ENCODE peak calls at places on chromosomes 11 and 22, in seven cellular contexts. P, B, U, L, E, Y and J are unnamed samples.

GRCh38 chr11:69337211-69337721 is 43.3 kb downstream of the MYEOV start:
- DNase-seq in U (no peak), Y (no peak), P (peak), L (peak), B (peak), E (no peak), J (no peak)

GRCh38 chr11:120386318-120386717 is 50.1 kb downstream of the ARHGEF12 start:
- DNase-seq in Y (no peak), L (no peak), U (no peak), P (no peak), B (no peak), E (no peak), J (no peak)

GRCh38 chr11:120324932-120325810 is at the start of gene TLCD5:
- DNase-seq in L (peak), P (peak), B (peak), Y (peak), U (peak), E (peak), J (peak)

GRCh38 chr22:31945478-31945815 is 1.1 kb downstream of the YWHAH start:
- DNase-seq in U (no peak), Y (no peak), P (no peak), L (no peak), E (no peak), B (no peak), J (no peak)

GRCh38 chr22:42994917-42995562 is 19.9 kb downstream of the PACSIN2 start:
- DNase-seq in P (peak), B (peak), U (no peak), L (no peak), E (no peak), Y (no peak), J (peak)

GRCh38 chr22:42683599-42684283 is 34.5 kb upstream of the CYB5R3 start:
- DNase-seq in Y (no peak), B (no peak), P (no peak), E (no peak), U (no peak), L (no peak), J (no peak)

GRCh38 chr11:6742260-6742659 is 29.5 kb downstream of the OR2AG2 start:
- DNase-seq in E (no peak), P (no peak), U (no peak), B (no peak), L (no peak), Y (no peak), J (no peak)

GRCh38 chr22:23067691-23068090 is 2.6 kb upstream of the GNAZ start:
- DNase-seq in Y (no peak), E (peak), U (no peak), P (no peak), B (no peak), L (no peak), J (no peak)

GRCh38 chr11:59207988-59208432 is 4.7 kb downstream of the MPEG1 start:
- DNase-seq in E (no peak), B (peak), L (no peak), Y (peak), P (peak), U (peak), J (peak)

GRCh38 chr22:48554893-48555552 is 1272.7 kb downstream of the BRD1 start:
- DNase-seq in B (no peak), U (peak), Y (no peak), E (peak), P (no peak), L (peak), J (no peak)

GRCh38 chr11:117179048-117179999 is 781 bp downstream of the SIDT2 start:
- DNase-seq in U (peak), B (peak), E (no peak), Y (no peak), P (no peak), L (peak), J (peak)

GRCh38 chr11:63537293-63538101 is 889 bp downstream of the PLAAT4 start:
- DNase-seq in P (peak), Y (no peak), U (no peak), E (no peak), L (no peak), B (no peak), J (no peak)

GRCh38 chr11:121554552-121554951 is 101.8 kb upstream of the SORL1-AS1 start:
- DNase-seq in L (no peak), Y (no peak), U (no peak), P (no peak), B (no peak), E (no peak), J (no peak)

GRCh38 chr11:35235944-35236666 is 97.1 kb downstream of the CD44 start:
- DNase-seq in L (no peak), B (no peak), E (no peak), Y (no peak), U (no peak), P (no peak), J (no peak)

GRCh38 chr22:45842141-45842831 is 134.7 kb downstream of the WNT7B start:
- DNase-seq in B (peak), L (no peak), P (peak), U (no peak), E (no peak), Y (no peak), J (no peak)

GRCh38 chr22:50250555-50251471 is at the start of gene HDAC10:
- DNase-seq in Y (peak), L (peak), B (peak), P (peak), U (peak), E (peak), J (peak)

GRCh38 chr11:10605941-10606381 is 37.5 kb upstream of the LYVE1 start:
- DNase-seq in Y (no peak), L (peak), P (peak), B (peak), U (peak), E (no peak), J (no peak)

GRCh38 chr11:5380740-5381342 is 2.8 kb upstream of the OR51M1 start:
- DNase-seq in P (peak), L (peak), E (peak), U (peak), B (peak), Y (peak), J (peak)

GRCh38 chr11:35139883-35140282 is 912 bp downstream of the CD44 start:
- DNase-seq in B (peak), Y (no peak), P (no peak), L (no peak), U (no peak), E (no peak), J (no peak)

GRCh38 chr11:2175659-2176058 is 4.0 kb upstream of the TH start:
- DNase-seq in B (no peak), L (no peak), E (no peak), U (no peak), Y (no peak), P (peak), J (no peak)

GRCh38 chr11:125165664-125166346 is 1.3 kb downstream of the PKNOX2 start:
- DNase-seq in P (peak), B (peak), U (peak), E (no peak), Y (no peak), L (no peak), J (no peak)

GRCh38 chr11:103673773-103674172 is 362.7 kb upstream of the DDI1 start:
- DNase-seq in L (no peak), P (peak), B (peak), E (no peak), U (no peak), Y (no peak), J (no peak)

GRCh38 chr22:45757068-45757467 is 85.4 kb downstream of the ATXN10 start:
- DNase-seq in L (peak), Y (peak), E (peak), U (peak), B (no peak), P (peak), J (peak)

GRCh38 chr11:64060861-64061444 is 25.2 kb downstream of the FLRT1 start:
- DNase-seq in E (peak), B (peak), P (no peak), L (peak), Y (peak), U (peak), J (peak)

GRCh38 chr11:9606799-9607510 is 33.5 kb downstream of the WEE1 start:
- DNase-seq in U (peak), Y (no peak), E (peak), L (peak), P (no peak), B (no peak), J (peak)

GRCh38 chr22:17191163-17191562 is 28.1 kb downstream of the ADA2 start:
- DNase-seq in P (peak), B (peak), L (no peak), U (no peak), E (no peak), Y (no peak), J (no peak)

GRCh38 chr11:87473174-87473573 is 435.4 kb downstream of the TMEM135 start:
- DNase-seq in B (no peak), E (no peak), P (peak), L (no peak), U (peak), Y (no peak), J (peak)

GRCh38 chr11:86068138-86068861 is 584 bp downstream of the PICALM start:
- DNase-seq in L (peak), Y (peak), U (peak), P (no peak), B (peak), E (peak), J (peak)

GRCh38 chr22:44088976-44089570 is 65.0 kb downstream of the PARVB start:
- DNase-seq in Y (no peak), E (no peak), L (no peak), B (no peak), P (peak), U (no peak), J (no peak)

GRCh38 chr22:44804327-44804726 is 52.0 kb downstream of the ARHGAP8 start:
- DNase-seq in L (no peak), B (no peak), P (no peak), U (no peak), Y (no peak), E (no peak), J (no peak)

GRCh38 chr11:64650923-64651523 is 60.0 kb downstream of the SLC22A12 start:
- DNase-seq in Y (no peak), E (peak), U (peak), B (peak), L (peak), P (peak), J (no peak)

GRCh38 chr11:79363861-79364378 is 76.9 kb downstream of the TENM4 start:
- DNase-seq in E (no peak), Y (no peak), L (no peak), P (no peak), B (no peak), U (no peak), J (peak)

GRCh38 chr11:119584193-119585037 is 144.6 kb downstream of the NECTIN1 start:
- DNase-seq in L (peak), B (peak), Y (peak), E (peak), P (peak), U (peak), J (no peak)

GRCh38 chr11:17574799-17575144 is 27.7 kb downstream of the OTOG start:
- DNase-seq in U (no peak), B (no peak), L (no peak), E (peak), P (no peak), Y (no peak), J (no peak)

GRCh38 chr11:34379081-34379480 is 21.3 kb upstream of the ABTB2 start:
- DNase-seq in Y (no peak), E (no peak), B (no peak), U (no peak), P (peak), L (no peak), J (no peak)

GRCh38 chr11:8459711-8460399 is 134.2 kb downstream of the STK33 start:
- DNase-seq in L (no peak), E (no peak), P (no peak), Y (no peak), B (no peak), U (no peak), J (no peak)

GRCh38 chr22:49606562-49606961 is 221.1 kb downstream of the BRD1 start:
- DNase-seq in U (no peak), P (no peak), E (no peak), B (no peak), Y (no peak), L (no peak), J (no peak)

GRCh38 chr22:22773979-22774738 is 113.5 kb upstream of the IGLL5 start:
- DNase-seq in E (no peak), U (no peak), Y (no peak), B (no peak), L (no peak), P (no peak), J (no peak)

GRCh38 chr22:16601437-16602223 is 9.0 kb upstream of the CCT8L2 start:
- DNase-seq in B (no peak), P (no peak), L (no peak), E (no peak), U (no peak), Y (no peak), J (peak)

GRCh38 chr11:2995893-2996554 is 3.9 kb upstream of the NAP1L4 start:
- DNase-seq in L (no peak), P (no peak), E (no peak), U (no peak), Y (no peak), B (no peak), J (no peak)

GRCh38 chr11:74663315-74663714 is 67.9 kb downstream of the CHRDL2 start:
- DNase-seq in E (no peak), U (no peak), P (no peak), B (no peak), Y (no peak), L (no peak), J (no peak)
- H3K4ac ChIP-seq in E (no peak), U (no peak), P (no peak), B (no peak), Y (no peak), L (no peak), J (no peak)

DNA sequence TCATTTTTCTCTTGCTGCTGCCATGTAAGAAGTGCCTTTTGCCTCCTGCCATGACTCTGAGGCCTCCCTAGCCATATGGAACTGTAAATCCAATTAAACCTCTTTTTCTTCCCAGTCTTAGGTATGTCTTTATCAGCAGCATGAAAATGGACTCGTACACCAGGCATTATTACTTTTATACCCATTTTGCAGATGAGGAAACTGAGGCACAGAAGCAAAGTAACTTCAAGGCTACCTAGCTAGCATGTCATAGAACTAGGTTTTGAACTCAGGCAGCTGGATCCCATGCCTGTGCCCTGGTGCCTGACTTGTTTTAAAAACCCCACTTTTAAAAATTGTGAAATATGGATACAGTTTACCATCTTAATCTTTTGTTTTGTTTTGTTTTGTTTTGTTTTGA is 25.8 kb downstream of the KIAA1671 start:
- DNase-seq in U (no peak), B (no peak), Y (no peak), E (no peak), P (no peak), L (no peak), J (peak)
- H3K4ac ChIP-seq in U (no peak), B (no peak), Y (no peak), E (no peak), P (no peak), L (no peak), J (no peak)

DNA sequence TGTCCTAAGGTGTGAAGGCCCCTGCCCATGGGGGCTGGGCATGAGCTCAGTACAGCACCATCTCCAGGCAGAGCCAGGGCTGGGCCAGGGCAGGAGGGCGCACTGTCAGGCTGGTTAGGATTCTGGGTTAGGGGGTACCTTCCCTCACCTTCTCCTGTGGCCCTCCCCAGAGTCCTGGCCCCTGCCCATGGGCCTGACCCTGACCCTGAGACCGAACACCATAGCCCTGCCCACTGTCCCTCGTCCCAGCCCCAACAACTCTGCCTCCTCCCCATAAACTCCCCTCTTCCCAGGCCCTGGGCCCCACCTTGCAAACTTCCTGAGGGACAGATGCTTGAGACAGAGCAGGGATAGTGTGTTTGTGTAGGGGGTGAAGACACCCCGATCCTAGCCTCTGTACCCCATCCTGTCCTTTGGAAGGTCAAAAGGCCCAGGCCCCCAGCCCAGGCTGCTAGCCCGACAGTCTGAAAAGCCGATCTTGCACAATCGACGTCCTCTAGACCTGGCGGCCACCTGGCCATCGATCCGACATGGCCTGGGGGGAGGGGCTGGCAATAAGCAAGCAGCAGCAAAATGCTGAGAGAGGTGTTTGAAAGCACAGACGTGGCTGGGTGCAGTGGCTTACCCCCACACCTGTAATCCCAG is 2.7 kb upstream of the TMPRSS6 start:
- DNase-seq in P (no peak), Y (no peak), E (no peak), U (no peak), L (no peak), B (no peak), J (peak)
- H3K4ac ChIP-seq in P (no peak), Y (no peak), E (no peak), U (no peak), L (no peak), B (no peak), J (no peak)

DNA sequence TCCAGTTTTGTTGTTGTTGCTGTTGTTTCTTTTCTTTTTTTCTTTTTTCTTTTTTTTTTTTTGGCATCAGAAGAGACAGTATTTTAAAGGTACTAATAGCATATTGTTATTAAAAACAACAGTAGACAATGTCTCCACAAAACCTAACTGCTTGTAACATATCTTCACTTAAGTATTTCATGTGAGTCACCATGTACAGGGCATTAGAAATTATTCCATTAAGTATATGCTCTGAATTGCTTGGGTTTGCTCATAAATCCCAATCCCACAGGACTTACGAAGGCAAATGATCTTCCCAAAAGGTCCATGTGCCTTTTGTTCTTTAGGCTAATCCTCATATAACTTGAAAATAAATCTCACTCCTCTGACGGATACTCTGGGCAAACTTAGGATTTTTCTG is 35.9 kb downstream of the MAP6 start:
- DNase-seq in P (no peak), E (no peak), U (no peak), L (no peak), Y (no peak), B (peak), J (no peak)
- H3K4ac ChIP-seq in P (no peak), E (no peak), U (no peak), L (no peak), Y (no peak), B (no peak), J (no peak)

DNA sequence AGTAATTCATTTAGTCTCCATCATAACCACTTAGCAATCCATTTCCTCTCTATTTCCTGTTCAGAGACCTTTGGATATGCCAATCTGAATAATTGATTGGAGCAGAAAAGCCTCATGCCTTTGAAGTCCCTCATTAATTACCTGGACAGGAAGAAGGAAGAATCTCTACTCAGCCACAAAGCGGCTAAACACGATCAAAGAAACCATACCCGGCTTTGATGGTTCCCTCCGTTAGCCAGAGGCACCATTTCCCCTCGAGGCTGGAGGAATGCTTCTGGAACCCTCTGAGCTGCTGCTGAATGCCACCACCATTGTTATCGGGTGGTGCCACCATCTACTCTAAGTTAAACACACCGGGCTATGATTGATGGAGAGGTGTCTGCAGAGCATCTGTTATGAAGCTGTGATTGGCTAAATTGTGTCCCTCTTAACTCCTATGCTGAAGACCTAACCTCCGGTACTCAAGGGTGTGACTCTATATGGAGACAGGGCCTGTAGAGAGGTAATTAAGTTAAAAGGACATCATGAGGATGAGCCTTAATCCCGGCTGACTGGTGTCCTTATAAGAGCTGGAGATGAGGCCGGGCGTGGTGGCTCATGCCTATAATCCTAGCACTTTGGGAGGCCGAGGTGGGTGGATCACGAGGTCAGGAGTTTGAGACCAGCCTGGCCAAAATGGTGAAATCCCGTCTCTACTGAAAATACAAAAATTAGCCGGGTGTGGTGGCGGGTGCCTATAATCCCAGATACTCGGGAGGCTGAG is 168.6 kb downstream of the CTTN start:
- DNase-seq in L (no peak), E (no peak), B (no peak), P (no peak), Y (no peak), U (no peak), J (no peak)
- H3K4ac ChIP-seq in L (no peak), E (no peak), B (no peak), P (no peak), Y (no peak), U (no peak), J (no peak)

GRCh38 chr11:73114835-73115220 is 27.3 kb downstream of the FCHSD2 start:
- DNase-seq in E (no peak), U (no peak), B (no peak), L (no peak), Y (no peak), P (no peak), J (peak)
- H3K4ac ChIP-seq in E (no peak), U (no peak), B (no peak), L (no peak), Y (no peak), P (no peak), J (no peak)

DNA sequence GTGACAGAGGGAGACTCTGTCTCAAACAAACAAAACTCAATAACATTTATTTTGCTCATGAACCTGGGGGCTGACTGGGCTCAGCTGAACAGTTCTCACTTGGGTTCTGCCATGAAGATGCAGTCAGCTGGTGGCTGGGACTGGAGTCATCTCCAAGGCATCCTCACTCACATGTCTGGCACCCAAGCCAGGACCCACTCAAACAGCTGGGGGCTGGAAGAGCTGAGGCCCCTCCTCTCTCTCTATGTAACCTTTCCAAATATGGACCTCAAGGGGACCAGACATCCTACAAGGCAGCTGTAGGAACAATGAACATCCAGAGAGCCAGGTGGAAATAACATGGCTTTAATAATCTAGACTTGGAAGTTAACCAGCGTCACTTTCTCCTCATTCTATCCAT is 16.8 kb downstream of the HSPA8 start:
- DNase-seq in Y (no peak), B (no peak), E (no peak), P (no peak), U (no peak), L (no peak), J (no peak)
- H3K4ac ChIP-seq in Y (no peak), B (no peak), E (no peak), P (no peak), U (no peak), L (no peak), J (no peak)